ENCODE peak calls at places on chromosomes 7 and 10, in six cellular contexts. K is T-helper 2 cell, B is KG1, V is RPMI7951, F is HFFc6, R is amygdala. P is an unnamed sample.

GRCh38 chr7:110548372-110548771 is 542.6 kb upstream of the LRRN3 start:
- DNase-seq in K (no peak), V (no peak), B (no peak), F (peak; percentile 15), R (no peak), P (no peak)

GRCh38 chr7:40944981-40945585 is 757.8 kb downstream of the INHBA start:
- DNase-seq in B (no peak), V (no peak), F (no peak), K (no peak), R (no peak), P (no peak)

GRCh38 chr7:27181795-27182275 is 3.2 kb downstream of the HOXA11 start:
- DNase-seq in K (no peak), R (no peak), B (no peak), V (no peak), F (no peak), P (no peak)

GRCh38 chr10:50624866-50625491 is 1.2 kb upstream of the SGMS1 start:
- DNase-seq in K (peak; percentile 63), R (peak; percentile 98), V (peak; percentile 68), B (peak; percentile 94), F (peak; percentile 70), P (peak; percentile 62)

GRCh38 chr10:132876131-132876860 is 66.1 kb downstream of the CFAP46 start:
- DNase-seq in R (no peak), V (no peak), B (no peak), F (no peak), K (no peak), P (no peak)

GRCh38 chr10:70355234-70356021 is 27.0 kb downstream of the LRRC20 start:
- DNase-seq in B (no peak), K (no peak), V (no peak), R (peak; percentile 5), F (no peak), P (no peak)

GRCh38 chr7:100372256-100372655 is 1.0 kb upstream of the PILRA start:
- DNase-seq in K (no peak), F (peak; percentile 24), V (no peak), R (no peak), B (no peak), P (peak; percentile 49)

GRCh38 chr7:151657173-151657572 is 137.5 kb upstream of the RHEB start:
- DNase-seq in F (no peak), V (no peak), K (no peak), B (no peak), R (no peak), P (no peak)

GRCh38 chr7:30478349-30479228 is at the start of gene NOD1:
- DNase-seq in R (peak; percentile 80), V (peak; percentile 84), F (peak; percentile 46), B (peak; percentile 95), K (peak; percentile 52), P (peak; percentile 73)

GRCh38 chr7:151014950-151015349 is 9.3 kb downstream of the ATG9B start:
- DNase-seq in B (no peak), F (no peak), V (no peak), R (no peak), K (no peak), P (no peak)

GRCh38 chr10:53022663-53023088 is 250.1 kb upstream of the MBL2 start:
- DNase-seq in V (no peak), B (no peak), F (no peak), R (no peak), K (no peak), P (no peak)

GRCh38 chr7:11831727-11832495 is at the start of gene THSD7A:
- DNase-seq in R (peak; percentile 22), B (peak; percentile 25), F (no peak), V (peak; percentile 22), K (no peak), P (peak; percentile 44)

GRCh38 chr7:107398161-107398560 is 71.7 kb upstream of the GPR22 start:
- DNase-seq in B (no peak), V (no peak), F (no peak), K (no peak), R (no peak), P (no peak)

GRCh38 chr10:110416776-110417732 is 80.7 kb upstream of the DUSP5 start:
- DNase-seq in F (no peak), K (no peak), R (no peak), V (peak; percentile 53), B (no peak), P (no peak)

GRCh38 chr7:111682576-111683372 is 120.5 kb upstream of the IMMP2L start:
- DNase-seq in B (no peak), F (peak; percentile 35), V (no peak), K (no peak), R (no peak), P (no peak)

GRCh38 chr7:22853674-22854157 is 31.1 kb upstream of the TOMM7 start:
- DNase-seq in V (peak; percentile 41), F (no peak), K (peak; percentile 54), B (peak; percentile 55), R (no peak), P (no peak)

GRCh38 chr7:51732066-51732465 is 415.5 kb upstream of the COBL start:
- DNase-seq in B (no peak), V (no peak), R (peak; percentile 23), F (no peak), K (no peak), P (no peak)

GRCh38 chr7:32063614-32064013 is 6.6 kb downstream of the PDE1C start:
- DNase-seq in V (no peak), K (no peak), R (no peak), B (no peak), F (no peak), P (no peak)

GRCh38 chr10:87866575-87866974 is 3.1 kb downstream of the PTEN start:
- DNase-seq in K (no peak), F (no peak), R (no peak), V (no peak), B (peak; percentile 32), P (no peak)

GRCh38 chr10:114427124-114427852 is 23.0 kb upstream of the AFAP1L2 start:
- DNase-seq in F (no peak), K (no peak), V (no peak), B (no peak), R (no peak), P (no peak)

GRCh38 chr10:11272915-11273389 is 255.3 kb downstream of the CELF2 start:
- DNase-seq in B (no peak), R (no peak), V (no peak), K (no peak), F (no peak), P (no peak)

GRCh38 chr10:128178319-128178937 is 52.2 kb upstream of the MKI67 start:
- DNase-seq in R (no peak), B (no peak), V (peak; percentile 10), F (no peak), K (no peak), P (peak; percentile 3)

GRCh38 chr10:29648114-29648982 is 13.6 kb upstream of the SVIL start:
- DNase-seq in R (no peak), B (no peak), V (peak; percentile 84), K (no peak), F (no peak), P (peak; percentile 45)

GRCh38 chr10:79179404-79180309 is 110.9 kb downstream of the ZMIZ1 start:
- DNase-seq in B (no peak), K (no peak), R (no peak), F (no peak), V (peak; percentile 57), P (no peak)

GRCh38 chr10:49300140-49300974 is 1.4 kb downstream of the C10orf71 start:
- DNase-seq in V (no peak), K (no peak), F (no peak), B (no peak), R (no peak), P (peak; percentile 38)

GRCh38 chr10:127872011-127872741 is 20.6 kb downstream of the CLRN3 start:
- DNase-seq in R (no peak), B (no peak), F (no peak), V (peak; percentile 59), K (no peak), P (no peak)

GRCh38 chr7:106841896-106842390 is 23.1 kb upstream of the PIK3CG start:
- DNase-seq in K (no peak), R (no peak), V (peak; percentile 60), F (no peak), B (no peak), P (no peak)

GRCh38 chr10:103854265-103854686 is 1.1 kb downstream of the SH3PXD2A start:
- DNase-seq in K (no peak), F (no peak), V (peak; percentile 62), R (no peak), B (no peak), P (no peak)

GRCh38 chr7:3134715-3135114 is 91.0 kb upstream of the CARD11 start:
- DNase-seq in V (peak; percentile 78), B (no peak), K (no peak), F (no peak), R (no peak), P (no peak)

GRCh38 chr10:33412261-33413092 is 78.0 kb upstream of the NRP1 start:
- DNase-seq in F (peak; percentile 92), K (no peak), R (no peak), B (no peak), V (peak; percentile 99), P (peak; percentile 91)

GRCh38 chr10:60096761-60097513 is 190.6 kb upstream of the CCDC6 start:
- DNase-seq in V (no peak), B (no peak), R (no peak), K (no peak), F (no peak), P (no peak)

GRCh38 chr10:76116523-76116922 is 685.1 kb downstream of the LRMDA start:
- DNase-seq in R (no peak), B (no peak), K (no peak), F (no peak), V (no peak), P (no peak)

GRCh38 chr10:47152861-47153349 is 147.1 kb upstream of the GDF10 start:
- DNase-seq in K (no peak), R (no peak), F (peak; percentile 27), V (no peak), B (no peak), P (no peak)

GRCh38 chr7:148290451-148291005 is 300.0 kb upstream of the C7orf33 start:
- DNase-seq in F (no peak), R (no peak), B (no peak), V (no peak), K (no peak), P (no peak)

GRCh38 chr7:92881091-92881485 is 44.7 kb upstream of the CDK6 start:
- DNase-seq in B (no peak), K (no peak), R (no peak), V (no peak), F (no peak), P (no peak)

GRCh38 chr10:132526676-132527075 is 10.9 kb upstream of the INPP5A start:
- DNase-seq in R (no peak), V (peak; percentile 84), B (no peak), K (no peak), F (peak; percentile 87), P (peak; percentile 64)

GRCh38 chr10:104260775-104261115 is 6.1 kb downstream of the GSTO1 start:
- DNase-seq in F (peak; percentile 60), B (no peak), K (no peak), V (peak; percentile 52), R (no peak), P (peak; percentile 34)